ENCODE peak calls at places on chromosomes 7 and 10, in ten cellular contexts. D is RPMI8226; W is smooth muscle cell of the brain vasculature; J is GM20000; U is M059J; X is memory B cell; N is Daoy; Z is stimulated activated CD8-positive, alpha-beta memory T cell treated with anti-CD3 and anti-CD28 coated beads, Interleukin-4, amount 100 ng/mL, for 24 hours; G is CD14-positive monocyte; R is activated naive CD8-positive, alpha-beta T cell treated with anti-CD3 and anti-CD28 coated beads, Interleukin-2, amount 50 U/mL, for 24 hours. A is an unnamed sample.

GRCh38 chr7:131444683-131445082 is 111.7 kb downstream of the PODXL start:
- DNase-seq in D (no peak), W (no peak), J (no peak), U (no peak), X (no peak), N (no peak), Z (no peak), G (no peak), R (no peak), A (no peak)

GRCh38 chr7:114784756-114785155 is 137.1 kb upstream of the MDFIC start:
- DNase-seq in D (no peak), W (no peak), J (no peak), U (no peak), X (no peak), N (no peak), Z (no peak), G (no peak), R (no peak), A (no peak)

GRCh38 chr10:36172574-36172973 is 530.5 kb upstream of the FZD8 start:
- DNase-seq in D (no peak), W (peak), J (no peak), U (peak), X (no peak), N (peak), Z (no peak), G (no peak), R (no peak), A (no peak)

GRCh38 chr10:120508393-120508792 is 51.4 kb downstream of the PLPP4 start:
- DNase-seq in D (no peak), W (peak), J (no peak), U (peak), X (no peak), N (peak), Z (no peak), G (no peak), R (peak), A (no peak)

GRCh38 chr10:112115781-112116385 is 67.7 kb downstream of the GPAM start:
- DNase-seq in D (peak), W (no peak), J (peak), U (peak), X (peak), N (peak), Z (no peak), G (no peak), R (peak), A (no peak)

GRCh38 chr10:109374215-109374614 is 549.1 kb downstream of the XPNPEP1 start:
- DNase-seq in D (no peak), W (no peak), J (no peak), U (peak), X (no peak), N (no peak), Z (no peak), G (no peak), R (no peak), A (no peak)

GRCh38 chr7:25812086-25812855 is 339.7 kb upstream of the NFE2L3 start:
- DNase-seq in D (no peak), W (no peak), J (no peak), U (no peak), X (no peak), N (no peak), Z (no peak), G (no peak), R (no peak), A (peak)

GRCh38 chr7:120898710-120899499 is 41.0 kb upstream of the TSPAN12 start:
- DNase-seq in D (no peak), W (no peak), J (no peak), U (no peak), X (no peak), N (no peak), Z (no peak), G (no peak), R (no peak), A (no peak)

GRCh38 chr10:17214991-17215781 is 12.9 kb upstream of the VIM start:
- DNase-seq in D (no peak), W (peak), J (no peak), U (peak), X (no peak), N (peak), Z (no peak), G (no peak), R (no peak), A (no peak)

GRCh38 chr10:69089638-69090599 is 2.0 kb downstream of the SRGN start:
- DNase-seq in D (peak), W (no peak), J (peak), U (peak), X (peak), N (no peak), Z (peak), G (peak), R (peak), A (no peak)

GRCh38 chr10:90958781-90959180 is 37.9 kb upstream of the ANKRD1 start:
- DNase-seq in D (no peak), W (no peak), J (no peak), U (peak), X (no peak), N (no peak), Z (no peak), G (no peak), R (no peak), A (no peak)

GRCh38 chr7:148898845-148899474 is 14.9 kb upstream of the EZH2 start:
- DNase-seq in D (no peak), W (no peak), J (no peak), U (no peak), X (no peak), N (no peak), Z (no peak), G (no peak), R (no peak), A (no peak)

GRCh38 chr7:18623389-18623788 is 127.8 kb downstream of the HDAC9 start:
- DNase-seq in D (no peak), W (no peak), J (no peak), U (no peak), X (no peak), N (no peak), Z (no peak), G (no peak), R (no peak), A (no peak)

GRCh38 chr10:78768882-78769281 is 299.9 kb upstream of the ZMIZ1 start:
- DNase-seq in D (no peak), W (no peak), J (no peak), U (no peak), X (no peak), N (no peak), Z (no peak), G (peak), R (no peak), A (no peak)